ENCODE peak calls at places on chromosomes 7 and 10, in eight cellular contexts. M is GF-D8; Y is GM12864; L is AML-193; C is fibroblast of mammary gland; S is stimulated activated CD4-positive, alpha-beta T cell treated with anti-CD3 and anti-CD28 coated beads, TNF-alpha, amount 100 ng/mL, for 24 hours; T is left ventricle myocardium inferior; X is LoVo. R is an unnamed sample.

GRCh38 chr10:45421231-45422097 is 47.4 kb downstream of the ALOX5 start:
- DNase-seq in M (peak; percentile 67), Y (no peak), L (no peak), C (no peak), S (no peak), T (no peak), X (no peak), R (no peak)

GRCh38 chr10:30000802-30001571 is 58.4 kb downstream of the JCAD start:
- DNase-seq in M (no peak), Y (no peak), L (no peak), C (peak; percentile 95), S (no peak), T (no peak), X (peak; percentile 35), R (peak; percentile 70)

GRCh38 chr10:103800789-103801540 is 54.4 kb downstream of the SH3PXD2A start:
- DNase-seq in M (no peak), Y (no peak), L (peak; percentile 74), C (no peak), S (no peak), T (no peak), X (no peak), R (no peak)

GRCh38 chr10:2895616-2896196 is 171.6 kb upstream of the PFKP start:
- DNase-seq in M (no peak), Y (no peak), L (no peak), C (no peak), S (no peak), T (no peak), X (no peak), R (no peak)

GRCh38 chr7:40638872-40639271 is 504.1 kb downstream of the SUGCT start:
- DNase-seq in M (no peak), Y (no peak), L (no peak), C (no peak), S (no peak), T (no peak), X (no peak), R (no peak)

GRCh38 chr7:128878226-128879105 is 15.8 kb downstream of the ATP6V1F start:
- DNase-seq in M (no peak), Y (no peak), L (no peak), C (no peak), S (no peak), T (peak; percentile 6), X (no peak), R (no peak)

GRCh38 chr10:11270135-11270857 is 252.6 kb downstream of the CELF2 start:
- DNase-seq in M (no peak), Y (peak; percentile 76), L (peak; percentile 7), C (peak; percentile 48), S (peak; percentile 61), T (peak; percentile 85), X (no peak), R (peak; percentile 89)

GRCh38 chr7:41189866-41190265 is 513.0 kb downstream of the INHBA start:
- DNase-seq in M (no peak), Y (no peak), L (no peak), C (peak; percentile 97), S (no peak), T (no peak), X (peak; percentile 50), R (peak; percentile 23)

GRCh38 chr7:92835140-92835850 is 1.1 kb downstream of the CDK6 start:
- DNase-seq in M (peak; percentile 56), Y (no peak), L (peak; percentile 48), C (peak; percentile 74), S (no peak), T (peak; percentile 49), X (peak; percentile 90), R (peak; percentile 78)

GRCh38 chr7:129218514-129219036 is 6.3 kb upstream of the AHCYL2 start:
- DNase-seq in M (no peak), Y (no peak), L (peak; percentile 69), C (peak; percentile 79), S (peak; percentile 57), T (peak; percentile 83), X (peak; percentile 91), R (peak; percentile 93)

GRCh38 chr7:138170298-138170697 is 94.0 kb downstream of the AKR1D1 start:
- DNase-seq in M (no peak), Y (no peak), L (no peak), C (no peak), S (no peak), T (no peak), X (no peak), R (no peak)

GRCh38 chr10:21396889-21397288 is 128.6 kb downstream of the SKIDA1 start:
- DNase-seq in M (no peak), Y (no peak), L (no peak), C (no peak), S (no peak), T (no peak), X (no peak), R (no peak)

R was measured in hepatocyte.